ENCODE peak calls at places on chromosomes 3 and 15, in seven cellular contexts. One of them, this sample, is unnamed.

GRCh38 chr3:190360228-190360627 is 27.7 kb upstream of the CLDN16 start:
- DNase-seq in IMR-90: no peak
- DNase-seq in H9: no peak
- DNase-seq in neuronal stem cell: no peak
- DNase-seq in mesenchymal stem cell: no peak
- DNase-seq in H1: no peak
- DNase-seq in trophoblast cell: no peak
- DNase-seq in this sample: no peak

GRCh38 chr15:21262851-21263400 is 177.4 kb downstream of the POTEB3 start:
- DNase-seq in IMR-90: no peak
- DNase-seq in H9: no peak
- DNase-seq in neuronal stem cell: no peak
- DNase-seq in mesenchymal stem cell: no peak
- DNase-seq in H1: no peak
- DNase-seq in trophoblast cell: no peak
- DNase-seq in this sample: peak; percentile 3

GRCh38 chr15:82771789-82772607 is 33.9 kb downstream of the FSD2 start:
- DNase-seq in IMR-90: no peak
- DNase-seq in H9: no peak
- DNase-seq in neuronal stem cell: no peak
- DNase-seq in mesenchymal stem cell: no peak
- DNase-seq in H1: no peak
- DNase-seq in trophoblast cell: no peak
- DNase-seq in this sample: no peak

GRCh38 chr3:84961492-84962255 is 2.9 kb downstream of the CADM2 start:
- DNase-seq in IMR-90: no peak
- DNase-seq in H9: no peak
- DNase-seq in neuronal stem cell: no peak
- DNase-seq in mesenchymal stem cell: no peak
- DNase-seq in H1: peak; percentile 57
- DNase-seq in trophoblast cell: no peak
- DNase-seq in this sample: peak; percentile 53

GRCh38 chr3:125401402-125401801 is 26.3 kb upstream of the ZNF148 start:
- DNase-seq in IMR-90: peak; percentile 48
- DNase-seq in H9: no peak
- DNase-seq in neuronal stem cell: no peak
- DNase-seq in mesenchymal stem cell: no peak
- DNase-seq in H1: no peak
- DNase-seq in trophoblast cell: peak; percentile 60
- DNase-seq in this sample: peak; percentile 19

GRCh38 chr3:157127831-157128767 is 31.8 kb downstream of the CCNL1 start:
- DNase-seq in IMR-90: peak; percentile 89
- DNase-seq in H9: no peak
- DNase-seq in neuronal stem cell: no peak
- DNase-seq in mesenchymal stem cell: peak; percentile 96
- DNase-seq in H1: no peak
- DNase-seq in trophoblast cell: peak; percentile 91
- DNase-seq in this sample: peak; percentile 86

GRCh38 chr15:67501177-67501835 is 19.6 kb upstream of the C15orf61 start:
- DNase-seq in IMR-90: peak; percentile 54
- DNase-seq in H9: no peak
- DNase-seq in neuronal stem cell: no peak
- DNase-seq in mesenchymal stem cell: peak; percentile 26
- DNase-seq in H1: no peak
- DNase-seq in trophoblast cell: no peak
- DNase-seq in this sample: peak; percentile 17

GRCh38 chr15:26201177-26201858 is 338.2 kb upstream of the ATP10A start:
- DNase-seq in IMR-90: no peak
- DNase-seq in H9: no peak
- DNase-seq in neuronal stem cell: no peak
- DNase-seq in mesenchymal stem cell: no peak
- DNase-seq in H1: no peak
- DNase-seq in trophoblast cell: no peak
- DNase-seq in this sample: no peak

GRCh38 chr3:73080201-73080966 is 18.9 kb downstream of the EBLN2 start:
- DNase-seq in IMR-90: no peak
- DNase-seq in H9: no peak
- DNase-seq in neuronal stem cell: no peak
- DNase-seq in mesenchymal stem cell: no peak
- DNase-seq in H1: no peak
- DNase-seq in trophoblast cell: no peak
- DNase-seq in this sample: no peak
- H4K8ac ChIP-seq in IMR-90: no peak overlapping the region
- H4K8ac ChIP-seq in H9: no peak overlapping the region
- H4K8ac ChIP-seq in neuronal stem cell: no peak overlapping the region
- H4K8ac ChIP-seq in mesenchymal stem cell: no peak overlapping the region
- H4K8ac ChIP-seq in H1: no peak overlapping the region
- H4K8ac ChIP-seq in trophoblast cell: no peak overlapping the region
- H4K8ac ChIP-seq in this sample: no peak overlapping the region

GRCh38 chr3:184368804-184369183 is 7.3 kb downstream of the POLR2H start:
- DNase-seq in IMR-90: peak; percentile 75
- DNase-seq in H9: no peak
- DNase-seq in neuronal stem cell: no peak
- DNase-seq in mesenchymal stem cell: no peak
- DNase-seq in H1: no peak
- DNase-seq in trophoblast cell: no peak
- DNase-seq in this sample: no peak
- H4K8ac ChIP-seq in IMR-90: no peak overlapping the region
- H4K8ac ChIP-seq in H9: no peak overlapping the region
- H4K8ac ChIP-seq in neuronal stem cell: no peak overlapping the region
- H4K8ac ChIP-seq in mesenchymal stem cell: no peak overlapping the region
- H4K8ac ChIP-seq in H1: no peak overlapping the region
- H4K8ac ChIP-seq in trophoblast cell: no peak overlapping the region
- H4K8ac ChIP-seq in this sample: no peak overlapping the region

GRCh38 chr3:123105201-123106189 is 38.7 kb downstream of the PDIA5 start:
- DNase-seq in IMR-90: no peak
- DNase-seq in H9: no peak
- DNase-seq in neuronal stem cell: peak; percentile 39
- DNase-seq in mesenchymal stem cell: no peak
- DNase-seq in H1: no peak
- DNase-seq in trophoblast cell: no peak
- DNase-seq in this sample: no peak
- H4K8ac ChIP-seq in IMR-90: no peak overlapping the region
- H4K8ac ChIP-seq in H9: no peak overlapping the region
- H4K8ac ChIP-seq in neuronal stem cell: no peak overlapping the region
- H4K8ac ChIP-seq in mesenchymal stem cell: no peak overlapping the region
- H4K8ac ChIP-seq in H1: no peak overlapping the region
- H4K8ac ChIP-seq in trophoblast cell: peak overlapping the region; percentile 43
- H4K8ac ChIP-seq in this sample: no peak overlapping the region

GRCh38 chr3:58651268-58651667 is 15.3 kb downstream of the FAM3D start:
- DNase-seq in IMR-90: peak; percentile 51
- DNase-seq in H9: no peak
- DNase-seq in neuronal stem cell: no peak
- DNase-seq in mesenchymal stem cell: peak; percentile 19
- DNase-seq in H1: no peak
- DNase-seq in trophoblast cell: no peak
- DNase-seq in this sample: no peak
- H4K8ac ChIP-seq in IMR-90: no peak overlapping the region
- H4K8ac ChIP-seq in H9: no peak overlapping the region
- H4K8ac ChIP-seq in neuronal stem cell: no peak overlapping the region
- H4K8ac ChIP-seq in mesenchymal stem cell: no peak overlapping the region
- H4K8ac ChIP-seq in H1: no peak overlapping the region
- H4K8ac ChIP-seq in trophoblast cell: no peak overlapping the region
- H4K8ac ChIP-seq in this sample: no peak overlapping the region

GRCh38 chr15:69189157-69189556 is 28.7 kb downstream of the GLCE start:
- DNase-seq in IMR-90: no peak
- DNase-seq in H9: no peak
- DNase-seq in neuronal stem cell: no peak
- DNase-seq in mesenchymal stem cell: no peak
- DNase-seq in H1: no peak
- DNase-seq in trophoblast cell: no peak
- DNase-seq in this sample: no peak
- H4K8ac ChIP-seq in IMR-90: no peak overlapping the region
- H4K8ac ChIP-seq in H9: no peak overlapping the region
- H4K8ac ChIP-seq in neuronal stem cell: no peak overlapping the region
- H4K8ac ChIP-seq in mesenchymal stem cell: no peak overlapping the region
- H4K8ac ChIP-seq in H1: no peak overlapping the region
- H4K8ac ChIP-seq in trophoblast cell: no peak overlapping the region
- H4K8ac ChIP-seq in this sample: no peak overlapping the region

DNA sequence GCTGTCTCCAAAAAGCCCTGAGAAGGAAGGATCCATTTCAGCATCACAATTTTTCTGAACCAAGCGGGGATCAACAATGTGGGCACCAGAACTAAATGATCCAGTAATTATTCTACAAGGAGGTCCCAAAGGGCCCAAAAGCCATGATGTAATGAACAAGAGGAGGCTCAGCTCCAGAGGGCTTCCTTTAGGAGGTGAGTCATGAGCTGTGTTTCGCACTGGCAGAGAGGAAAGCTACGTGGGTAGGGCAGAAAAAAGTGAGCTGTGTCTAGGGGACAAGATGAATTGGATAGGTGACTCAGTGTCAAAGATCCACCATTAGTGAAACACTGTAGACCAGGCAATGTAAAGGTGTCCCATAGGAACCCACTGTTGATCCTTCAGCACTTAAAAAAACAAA is 113.4 kb downstream of the RORA start:
- DNase-seq in IMR-90: peak; percentile 3
- DNase-seq in H9: no peak
- DNase-seq in neuronal stem cell: no peak
- DNase-seq in mesenchymal stem cell: no peak
- DNase-seq in H1: no peak
- DNase-seq in trophoblast cell: no peak
- DNase-seq in this sample: no peak
- H4K8ac ChIP-seq in IMR-90: no peak overlapping the region
- H4K8ac ChIP-seq in H9: no peak overlapping the region
- H4K8ac ChIP-seq in neuronal stem cell: no peak overlapping the region
- H4K8ac ChIP-seq in mesenchymal stem cell: no peak overlapping the region
- H4K8ac ChIP-seq in H1: no peak overlapping the region
- H4K8ac ChIP-seq in trophoblast cell: no peak overlapping the region
- H4K8ac ChIP-seq in this sample: no peak overlapping the region

GRCh38 chr3:101732240-101732641 is 7.8 kb downstream of the CEP97 start:
- DNase-seq in IMR-90: no peak
- DNase-seq in H9: no peak
- DNase-seq in neuronal stem cell: no peak
- DNase-seq in mesenchymal stem cell: no peak
- DNase-seq in H1: no peak
- DNase-seq in trophoblast cell: no peak
- DNase-seq in this sample: no peak
- H4K8ac ChIP-seq in IMR-90: no peak overlapping the region
- H4K8ac ChIP-seq in H9: no peak overlapping the region
- H4K8ac ChIP-seq in neuronal stem cell: no peak overlapping the region
- H4K8ac ChIP-seq in mesenchymal stem cell: no peak overlapping the region
- H4K8ac ChIP-seq in H1: no peak overlapping the region
- H4K8ac ChIP-seq in trophoblast cell: no peak overlapping the region
- H4K8ac ChIP-seq in this sample: no peak overlapping the region

DNA sequence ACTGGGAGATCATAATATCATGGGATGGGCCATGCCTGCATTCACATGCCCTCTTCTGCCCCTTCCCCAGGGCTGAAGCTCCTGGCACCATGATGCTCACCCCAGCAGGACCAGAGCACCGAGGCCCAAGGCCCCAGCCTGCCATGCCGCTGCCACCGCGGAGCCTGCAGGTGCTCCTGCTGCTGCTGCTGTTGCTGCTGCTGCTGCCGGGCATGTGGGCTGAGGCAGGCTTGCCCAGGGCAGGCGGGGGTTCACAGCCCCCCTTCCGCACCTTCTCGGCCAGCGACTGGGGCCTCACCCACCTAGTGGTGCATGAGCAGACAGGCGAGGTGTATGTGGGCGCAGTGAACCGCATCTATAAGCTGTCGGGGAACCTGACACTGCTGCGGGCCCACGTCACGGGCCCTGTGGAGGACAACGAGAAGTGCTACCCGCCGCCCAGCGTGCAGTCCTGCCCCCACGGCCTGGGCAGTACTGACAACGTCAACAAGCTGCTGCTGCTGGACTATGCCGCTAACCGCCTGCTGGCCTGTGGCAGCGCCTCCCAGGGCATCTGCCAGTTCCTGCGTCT is 5.6 kb downstream of the PLXNA1 start:
- DNase-seq in IMR-90: no peak
- DNase-seq in H9: no peak
- DNase-seq in neuronal stem cell: no peak
- DNase-seq in mesenchymal stem cell: no peak
- DNase-seq in H1: no peak
- DNase-seq in trophoblast cell: no peak
- DNase-seq in this sample: no peak
- H4K8ac ChIP-seq in IMR-90: no peak overlapping the region
- H4K8ac ChIP-seq in H9: no peak overlapping the region
- H4K8ac ChIP-seq in neuronal stem cell: no peak overlapping the region
- H4K8ac ChIP-seq in mesenchymal stem cell: no peak overlapping the region
- H4K8ac ChIP-seq in H1: no peak overlapping the region
- H4K8ac ChIP-seq in trophoblast cell: no peak overlapping the region
- H4K8ac ChIP-seq in this sample: no peak overlapping the region

DNA sequence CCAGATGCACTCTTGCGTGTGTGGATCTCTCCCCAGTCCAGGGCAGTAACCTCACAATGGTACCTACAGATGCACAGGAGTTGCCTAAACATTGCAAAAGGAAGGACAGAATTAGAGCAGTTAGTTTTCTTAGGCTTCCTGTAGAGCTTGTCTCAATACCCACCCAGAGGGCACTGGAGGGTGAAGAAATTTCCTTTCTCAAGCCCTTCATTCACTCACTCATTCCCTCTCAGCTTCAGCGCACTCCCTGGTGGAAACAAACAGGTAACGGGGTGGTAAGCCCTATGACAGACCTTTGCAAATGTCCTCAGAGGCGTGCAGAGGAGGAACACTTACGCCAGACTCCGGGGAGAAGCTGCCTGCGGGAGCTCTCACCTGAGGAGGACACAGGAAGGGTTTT is 267.4 kb upstream of the HES1 start:
- DNase-seq in IMR-90: no peak
- DNase-seq in H9: no peak
- DNase-seq in neuronal stem cell: no peak
- DNase-seq in mesenchymal stem cell: no peak
- DNase-seq in H1: no peak
- DNase-seq in trophoblast cell: no peak
- DNase-seq in this sample: no peak
- H4K8ac ChIP-seq in IMR-90: no peak overlapping the region
- H4K8ac ChIP-seq in H9: no peak overlapping the region
- H4K8ac ChIP-seq in neuronal stem cell: no peak overlapping the region
- H4K8ac ChIP-seq in mesenchymal stem cell: peak overlapping the region; percentile 90
- H4K8ac ChIP-seq in H1: no peak overlapping the region
- H4K8ac ChIP-seq in trophoblast cell: no peak overlapping the region
- H4K8ac ChIP-seq in this sample: no peak overlapping the region

This sample was measured in mesendoderm.